ENCODE peak calls at places on chromosomes 2 and 18, in six cellular contexts. J is H9, K is PC-9, T is small intestine, G is mammary epithelial cell, O is uterus. L is an unnamed sample.
A peak's percentile ranks its signal among the peaks of the same experiment; 100 is the strongest.

GRCh38 chr2:220374282-220374681 is 746.9 kb downstream of the SLC4A3 start:
- DNase-seq in J (no peak), K (no peak), T (no peak), G (no peak), O (no peak), L (no peak)

GRCh38 chr2:69017080-69017479 is 4.1 kb downstream of the ANTXR1 start:
- DNase-seq in J (no peak), K (no peak), T (no peak), G (no peak), O (no peak), L (no peak)

GRCh38 chr2:143974262-143974661 is 545.7 kb downstream of the ZEB2 start:
- DNase-seq in J (no peak), K (no peak), T (no peak), G (no peak), O (no peak), L (no peak)

GRCh38 chr18:13672657-13673056 is 53.7 kb downstream of the FAM210A start:
- DNase-seq in J (no peak), K (no peak), T (no peak), G (no peak), O (no peak), L (no peak)

GRCh38 chr2:10216677-10217498 is 85.8 kb upstream of the HPCAL1 start:
- DNase-seq in J (no peak), K (no peak), T (no peak), G (no peak), O (no peak), L (no peak)

GRCh38 chr2:579351-579886 is 97.8 kb downstream of the TMEM18 start:
- DNase-seq in J (no peak), K (peak; percentile 53), T (no peak), G (no peak), O (no peak), L (no peak)

GRCh38 chr2:810397-810796 is 133.2 kb upstream of the TMEM18 start:
- DNase-seq in J (no peak), K (no peak), T (no peak), G (no peak), O (no peak), L (no peak)

GRCh38 chr18:51666717-51667320 is 469.3 kb upstream of the MEX3C start:
- DNase-seq in J (no peak), K (no peak), T (peak; percentile 3), G (no peak), O (no peak), L (no peak)

GRCh38 chr18:69000366-69000765 is 202.5 kb downstream of the CCDC102B start:
- DNase-seq in J (no peak), K (no peak), T (no peak), G (no peak), O (no peak), L (no peak)

GRCh38 chr2:128416781-128417180 is 98.1 kb upstream of the HS6ST1 start:
- DNase-seq in J (no peak), K (no peak), T (no peak), G (no peak), O (peak; percentile 8), L (no peak)

GRCh38 chr18:22113144-22113813 is 56.1 kb upstream of the GATA6 start:
- DNase-seq in J (no peak), K (peak; percentile 43), T (peak; percentile 61), G (no peak), O (no peak), L (no peak)

GRCh38 chr2:215394102-215394805 is 41.6 kb downstream of the FN1 start:
- DNase-seq in J (no peak), K (no peak), T (no peak), G (no peak), O (no peak), L (no peak)

GRCh38 chr2:126655500-126656310 is at the start of gene GYPC:
- DNase-seq in J (peak; percentile 54), K (no peak), T (peak; percentile 13), G (no peak), O (peak; percentile 74), L (no peak)

GRCh38 chr18:10670856-10671255 is 145.0 kb downstream of the NAPG start:
- DNase-seq in J (no peak), K (no peak), T (no peak), G (no peak), O (no peak), L (no peak)

GRCh38 chr2:74869522-74869921 is 35.6 kb downstream of the HK2 start:
- DNase-seq in J (no peak), K (no peak), T (peak; percentile 60), G (no peak), O (no peak), L (no peak)

GRCh38 chr2:48508461-48509124 is 21.4 kb upstream of the STON1 start:
- DNase-seq in J (peak; percentile 52), K (no peak), T (no peak), G (no peak), O (peak; percentile 50), L (peak; percentile 50)

GRCh38 chr18:23964282-23965238 is 50.0 kb upstream of the TTC39C start:
- DNase-seq in J (no peak), K (no peak), T (peak; percentile 32), G (no peak), O (no peak), L (no peak)

GRCh38 chr2:18522484-18523146 is 37.8 kb downstream of the RDH14 start:
- DNase-seq in J (no peak), K (no peak), T (peak; percentile 42), G (no peak), O (no peak), L (no peak)

GRCh38 chr2:236261452-236261851 is 2.8 kb downstream of the ASB18 start:
- DNase-seq in J (no peak), K (no peak), T (no peak), G (peak; percentile 1), O (no peak), L (no peak)

GRCh38 chr18:76452357-76452756 is 42.7 kb downstream of the ZNF516 start:
- DNase-seq in J (no peak), K (no peak), T (no peak), G (no peak), O (no peak), L (no peak)

GRCh38 chr18:24659837-24660720 is 199.6 kb downstream of the HRH4 start:
- DNase-seq in J (no peak), K (no peak), T (peak; percentile 33), G (peak; percentile 36), O (peak; percentile 18), L (no peak)

GRCh38 chr2:176637134-176637496 is 367.9 kb downstream of the MTX2 start:
- DNase-seq in J (no peak), K (no peak), T (no peak), G (no peak), O (no peak), L (no peak)

GRCh38 chr2:176639016-176639343 is 369.7 kb downstream of the MTX2 start:
- DNase-seq in J (no peak), K (no peak), T (no peak), G (no peak), O (peak; percentile 32), L (no peak)

GRCh38 chr2:176638167-176639015 is 369.1 kb downstream of the MTX2 start:
- DNase-seq in J (peak; percentile 57), K (no peak), T (peak; percentile 45), G (peak; percentile 43), O (peak; percentile 77), L (no peak)

GRCh38 chr2:176637497-176638166 is 368.4 kb downstream of the MTX2 start:
- DNase-seq in J (peak; percentile 48), K (no peak), T (no peak), G (peak; percentile 39), O (peak; percentile 79), L (no peak)

GRCh38 chr2:176636376-176636775 is 367.1 kb downstream of the MTX2 start:
- DNase-seq in J (no peak), K (no peak), T (no peak), G (no peak), O (no peak), L (no peak)
- H3K27me3 ChIP-seq in J (peaks cover 9% of the 10 kb centered on the region), K (no peaks in the 10 kb centered on the region), T (peaks cover 13% of the 10 kb centered on the region), G (peaks cover 3% of the 10 kb centered on the region), O (no peaks in the 10 kb centered on the region), L (peaks cover 11% of the 10 kb centered on the region)

GRCh38 chr2:6864251-6864758 is 1.4 kb downstream of the CMPK2 start:
- DNase-seq in J (no peak), K (no peak), T (peak; percentile 49), G (no peak), O (no peak), L (no peak)

GRCh38 chr2:6866239-6866745 is 585 bp upstream of the CMPK2 start:
- DNase-seq in J (peak; percentile 48), K (no peak), T (peak; percentile 83), G (peak; percentile 37), O (peak; percentile 37), L (no peak)

GRCh38 chr2:6865346-6866238 is at the start of gene CMPK2:
- DNase-seq in J (peak; percentile 61), K (no peak), T (peak; percentile 91), G (peak; percentile 33), O (peak; percentile 57), L (no peak)

GRCh38 chr2:6864938-6865345 is 765 bp downstream of the CMPK2 start:
- DNase-seq in J (peak; percentile 41), K (no peak), T (peak; percentile 23), G (no peak), O (peak; percentile 22), L (no peak)

GRCh38 chr2:6866982-6867381 is 1.3 kb upstream of the CMPK2 start:
- DNase-seq in J (no peak), K (no peak), T (no peak), G (no peak), O (no peak), L (no peak)
- H3K27me3 ChIP-seq in J (peaks cover 9% of the 10 kb centered on the region), K (peaks cover 27% of the 10 kb centered on the region), T (no peaks in the 10 kb centered on the region), G (peaks cover 6% of the 10 kb centered on the region), O (no peaks in the 10 kb centered on the region), L (peaks cover 15% of the 10 kb centered on the region)

GRCh38 chr2:20839052-20839451 is 16.2 kb upstream of the LDAH start:
- DNase-seq in J (no peak), K (no peak), T (no peak), G (no peak), O (no peak), L (no peak)
- H3K27me3 ChIP-seq in J (no peaks in the 10 kb centered on the region), K (peaks cover 66% of the 10 kb centered on the region), T (peaks cover 6% of the 10 kb centered on the region), G (no peaks in the 10 kb centered on the region), O (no peaks in the 10 kb centered on the region), L (no peaks in the 10 kb centered on the region)

GRCh38 chr2:79994915-79995419 is 309.6 kb downstream of the LRRTM1 start:
- DNase-seq in J (no peak), K (no peak), T (no peak), G (no peak), O (no peak), L (no peak)

GRCh38 chr2:79994161-79994560 is 310.4 kb downstream of the LRRTM1 start:
- DNase-seq in J (no peak), K (no peak), T (peak; percentile 1), G (no peak), O (no peak), L (no peak)

GRCh38 chr2:79993144-79993543 is 311.4 kb downstream of the LRRTM1 start:
- DNase-seq in J (no peak), K (no peak), T (no peak), G (no peak), O (no peak), L (no peak)

GRCh38 chr2:80001704-80002103 is 302.8 kb downstream of the LRRTM1 start:
- DNase-seq in J (no peak), K (no peak), T (no peak), G (no peak), O (no peak), L (no peak)

DNA sequence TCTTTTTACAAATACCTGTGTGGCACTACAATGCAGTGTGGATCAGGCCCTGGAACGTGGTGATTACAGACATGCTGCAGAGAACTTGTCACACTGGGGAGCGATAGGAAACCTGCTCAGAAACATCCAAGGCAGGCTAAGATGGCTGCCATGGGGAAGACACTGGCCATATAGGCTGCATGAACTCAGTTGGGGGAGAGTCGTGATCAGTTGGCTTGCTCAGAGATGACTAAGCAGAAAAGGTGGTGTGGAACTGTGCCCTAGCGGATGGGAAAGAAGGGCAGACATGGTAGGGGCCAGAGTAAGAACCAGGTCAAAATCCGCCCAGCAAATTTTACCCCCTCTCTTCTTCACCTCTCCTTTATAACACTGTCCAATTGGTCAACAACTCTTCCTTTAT is 307.8 kb downstream of the LRRTM1 start:
- DNase-seq in J (no peak), K (no peak), T (no peak), G (no peak), O (no peak), L (no peak)
- H3K27me3 ChIP-seq in J (no peaks in the 10 kb centered on the region), K (no peaks in the 10 kb centered on the region), T (no peaks in the 10 kb centered on the region), G (no peaks in the 10 kb centered on the region), O (no peaks in the 10 kb centered on the region), L (no peaks in the 10 kb centered on the region)

L was measured in iPS DF 6.9.